ENCODE peak calls at places on chromosomes 1 and 21, in nine cellular contexts. M is colonic mucosa, V is HCT116, O is uterus, A is AG10803, H is psoas muscle, K is transverse colon, X is upper lobe of right lung, G is adrenal gland. P is an unnamed sample.

GRCh38 chr1:176786274-176786673 is 323.3 kb downstream of the PAPPA2 start:
- DNase-seq in M (no peak), V (no peak), H (no peak), K (no peak), A (no peak), O (no peak), G (no peak), X (no peak), P (no peak)

GRCh38 chr1:173888749-173889148 is 20.6 kb downstream of the ZBTB37 start:
- DNase-seq in H (no peak), K (no peak), M (no peak), O (no peak), V (no peak), X (no peak), G (no peak), A (no peak), P (no peak)

GRCh38 chr1:151839457-151840409 is at the start of gene C2CD4D:
- DNase-seq in H (no peak), G (peak), A (no peak), X (peak), O (no peak), M (peak), K (peak), V (peak), P (no peak)

GRCh38 chr1:64917328-64917861 is 49.0 kb downstream of the JAK1 start:
- DNase-seq in X (no peak), K (peak), V (peak), A (peak), G (peak), M (peak), H (peak), O (peak), P (peak)

GRCh38 chr1:107277022-107277421 is 136.2 kb downstream of the NTNG1 start:
- DNase-seq in G (peak), V (no peak), H (no peak), X (no peak), M (peak), O (peak), K (peak), A (peak), P (peak)

GRCh38 chr1:214022810-214023425 is 35.1 kb downstream of the PROX1 start:
- DNase-seq in M (no peak), G (no peak), X (no peak), V (no peak), A (no peak), H (no peak), O (no peak), K (no peak), P (no peak)

GRCh38 chr1:202501281-202501680 is 152.8 kb downstream of the PPP1R12B start:
- DNase-seq in O (no peak), A (peak), K (no peak), V (peak), X (no peak), H (no peak), G (no peak), M (no peak), P (no peak)

GRCh38 chr1:101344745-101345144 is 107.9 kb downstream of the S1PR1 start:
- DNase-seq in G (no peak), M (no peak), H (no peak), A (no peak), O (no peak), X (no peak), K (no peak), V (no peak), P (no peak)

GRCh38 chr1:2472561-2473166 is 3.4 kb upstream of the PLCH2 start:
- DNase-seq in K (no peak), O (no peak), H (no peak), A (no peak), X (no peak), M (no peak), G (no peak), V (no peak), P (no peak)

GRCh38 chr1:102191723-102192122 is 195.0 kb upstream of the OLFM3 start:
- DNase-seq in H (no peak), V (peak), M (peak), O (no peak), K (peak), X (no peak), G (peak), A (no peak), P (peak)

GRCh38 chr1:43711049-43711448 is 3.7 kb downstream of the ST3GAL3 start:
- DNase-seq in H (no peak), M (no peak), A (peak), G (no peak), O (no peak), V (no peak), X (no peak), K (no peak), P (no peak)

GRCh38 chr1:20112279-20113000 is 6.9 kb downstream of the PLA2G2D start:
- DNase-seq in X (no peak), O (no peak), H (no peak), G (no peak), K (no peak), V (no peak), M (no peak), A (no peak), P (no peak)

GRCh38 chr1:6127587-6128163 is 52.4 kb downstream of the CHD5 start:
- DNase-seq in K (peak), G (peak), V (peak), A (peak), O (no peak), H (peak), X (peak), M (peak), P (no peak)

GRCh38 chr21:41163086-41163485 is 4.9 kb upstream of the BACE2 start:
- DNase-seq in A (no peak), O (no peak), V (no peak), H (no peak), X (no peak), G (no peak), K (no peak), M (no peak), P (no peak)

GRCh38 chr1:209029737-209030136 is 553.8 kb upstream of the CAMK1G start:
- DNase-seq in V (no peak), O (no peak), M (no peak), K (no peak), H (no peak), A (no peak), X (no peak), G (no peak), P (no peak)

GRCh38 chr1:208967334-208967733 is 616.2 kb upstream of the CAMK1G start:
- DNase-seq in O (no peak), K (no peak), M (no peak), V (no peak), G (no peak), X (no peak), A (no peak), H (no peak), P (no peak)

GRCh38 chr1:90176530-90176929 is 181.6 kb downstream of the ZNF326 start:
- DNase-seq in O (no peak), H (no peak), M (no peak), K (no peak), V (no peak), X (no peak), G (no peak), A (no peak), P (peak)

GRCh38 chr1:207867136-207868081 is 43.5 kb downstream of the CD34 start:
- DNase-seq in V (no peak), K (peak), M (peak), A (no peak), H (peak), G (peak), O (no peak), X (peak), P (no peak)

GRCh38 chr1:202291961-202292712 is 49.6 kb downstream of the UBE2T start:
- DNase-seq in K (no peak), G (peak), V (no peak), M (no peak), O (no peak), H (no peak), X (no peak), A (peak), P (peak)

GRCh38 chr1:35509558-35509957 is 47.6 kb downstream of the KIAA0319L start:
- DNase-seq in V (no peak), K (no peak), O (no peak), A (no peak), M (no peak), H (no peak), X (no peak), G (no peak), P (no peak)

GRCh38 chr1:243475966-243476365 is 220.1 kb downstream of the SDCCAG8 start:
- DNase-seq in G (no peak), O (no peak), H (no peak), A (peak), K (no peak), M (no peak), X (no peak), V (no peak), P (no peak)
- TF ChIP-seq CTCF in G (no peak), O (no peak), H (no peak), A (peak), K (no peak), M (no peak), X (no peak), V (no peak), P (peak)

GRCh38 chr1:201072922-201073321 is 39.3 kb downstream of the CACNA1S start:
- DNase-seq in H (no peak), X (no peak), V (no peak), M (no peak), K (no peak), O (no peak), G (peak), A (no peak), P (no peak)
- H3K4me3 ChIP-seq in H (no peak), X (no peak), V (no peak), M (no peak), K (no peak), O (no peak), G (no peak), A (no peak), P (no peak)

GRCh38 chr1:93605812-93606512 is 75.7 kb downstream of the BCAR3 start:
- DNase-seq in K (no peak), M (no peak), A (peak), X (no peak), G (peak), H (no peak), V (no peak), O (peak), P (peak)

GRCh38 chr1:93609536-93609935 is 72.1 kb downstream of the BCAR3 start:
- DNase-seq in O (no peak), K (no peak), H (no peak), G (peak), M (no peak), A (no peak), X (no peak), V (no peak), P (no peak)

GRCh38 chr1:93607814-93608187 is 73.8 kb downstream of the BCAR3 start:
- DNase-seq in H (no peak), O (no peak), G (peak), V (no peak), M (no peak), A (peak), X (no peak), K (no peak), P (no peak)

GRCh38 chr1:93611656-93612055 is 70.0 kb downstream of the BCAR3 start:
- DNase-seq in K (no peak), M (no peak), H (no peak), G (no peak), A (no peak), X (no peak), V (no peak), O (no peak), P (no peak)

DNA sequence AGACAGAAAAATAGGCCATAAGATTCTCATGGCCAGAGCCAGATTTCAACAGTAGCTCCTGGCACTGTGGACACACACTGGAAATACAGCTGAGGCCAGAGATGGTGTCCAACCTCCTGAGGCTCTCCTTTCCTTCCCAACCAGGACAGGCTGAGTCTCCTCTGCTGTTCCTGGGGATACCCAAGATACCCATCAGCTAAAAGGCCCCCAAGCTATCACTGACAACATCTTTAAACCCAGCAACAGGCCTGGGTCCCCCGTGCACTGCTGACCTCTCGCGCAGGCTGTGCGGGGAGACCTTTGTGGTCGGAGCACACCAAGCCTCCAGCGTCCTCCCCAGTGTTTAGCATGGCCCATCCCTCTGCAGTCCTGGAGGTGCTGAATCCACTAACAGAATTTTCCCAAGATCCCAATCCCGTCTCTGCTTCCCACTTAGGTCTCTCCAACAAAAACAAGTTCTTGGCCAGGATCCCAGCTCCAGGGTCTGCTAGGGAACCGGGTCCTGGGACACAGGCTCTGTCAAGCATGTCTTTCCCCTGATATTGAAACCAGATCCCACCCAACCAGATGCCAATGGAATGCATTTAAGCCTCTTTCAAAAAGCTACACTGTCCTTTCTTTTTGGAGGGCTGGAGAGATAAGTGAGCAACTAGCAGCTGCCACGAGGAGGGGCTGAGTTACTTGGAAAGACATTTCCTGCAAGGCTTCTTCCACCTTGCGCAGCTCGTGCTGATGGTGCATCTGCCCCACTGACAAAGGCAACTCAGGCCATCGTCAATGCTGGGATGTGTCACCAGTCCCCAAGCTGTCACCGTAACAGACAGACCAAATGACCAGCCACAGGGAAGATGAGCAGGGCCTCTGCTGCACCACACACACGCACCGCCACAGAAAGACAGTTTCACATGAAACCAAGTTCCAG is 73.2 kb downstream of the BCAR3 start:
- DNase-seq in G (peak), V (no peak), H (no peak), K (no peak), O (no peak), A (no peak), X (no peak), M (no peak), P (no peak)
- TF ChIP-seq CTCF in G (no peak), V (no peak), H (no peak), K (no peak), O (no peak), A (peak), X (no peak), M (no peak), P (no peak)

GRCh38 chr1:53889304-53890298 is at the start of gene YIPF1:
- DNase-seq in A (peak), K (peak), X (peak), O (peak), V (peak), M (peak), H (peak), G (peak), P (peak)

GRCh38 chr1:53891021-53891420 is 1.4 kb upstream of the YIPF1 start:
- DNase-seq in O (no peak), M (no peak), A (no peak), G (no peak), V (no peak), K (no peak), H (no peak), X (no peak), P (no peak)

GRCh38 chr1:53890522-53890941 is 935 bp upstream of the YIPF1 start:
- DNase-seq in K (no peak), O (no peak), V (no peak), A (no peak), H (no peak), X (no peak), G (no peak), M (no peak), P (no peak)

GRCh38 chr1:53891678-53892077 is 2.1 kb upstream of the YIPF1 start:
- DNase-seq in A (no peak), V (no peak), O (no peak), G (no peak), K (no peak), H (no peak), M (no peak), X (no peak), P (no peak)

GRCh38 chr1:53888716-53889115 is 881 bp downstream of the YIPF1 start:
- DNase-seq in H (no peak), V (no peak), G (peak), K (no peak), M (no peak), A (no peak), X (no peak), O (no peak), P (no peak)
- H3K4me3 ChIP-seq in H (peak), V (peak), G (no peak), K (no peak), M (peak), A (peak), X (peak), O (no peak), P (peak)

P was measured in epithelial cell of proximal tubule.